ENCODE peak calls at places on chromosomes 4 and X, in four cellular contexts. C, K, W and M are unnamed samples.

GRCh38 chr4:2871911-2872310 is 28.3 kb downstream of the ADD1 start:
- DNase-seq in C (no peak), K (no peak), W (no peak), M (no peak)

GRCh38 chr4:158808399-158808798 is 39.6 kb downstream of the FNIP2 start:
- DNase-seq in C (no peak), K (no peak), W (no peak), M (no peak)

GRCh38 chrX:132615396-132616131 is 126.7 kb upstream of the MBNL3 start:
- DNase-seq in C (no peak), K (peak), W (no peak), M (no peak)

GRCh38 chr4:8506373-8507250 is 66.0 kb downstream of the TRMT44 start:
- DNase-seq in C (no peak), K (no peak), W (no peak), M (no peak)

GRCh38 chrX:109472939-109473713 is 8.8 kb downstream of the GUCY2F start:
- DNase-seq in C (no peak), K (no peak), W (no peak), M (no peak)

GRCh38 chr4:147312376-147313046 is 168.4 kb upstream of the EDNRA start:
- DNase-seq in C (no peak), K (no peak), W (no peak), M (no peak)

GRCh38 chrX:55006827-55007621 is 6.9 kb downstream of the APEX2 start:
- DNase-seq in C (no peak), K (no peak), W (no peak), M (no peak)

GRCh38 chr4:7752649-7753048 is 187.0 kb downstream of the AFAP1 start:
- DNase-seq in C (no peak), K (no peak), W (no peak), M (no peak)

GRCh38 chr4:150960818-150961217 is 54.3 kb downstream of the LRBA start:
- DNase-seq in C (no peak), K (no peak), W (peak), M (no peak)

GRCh38 chrX:95835223-95835622 is 849.4 kb upstream of the DIAPH2 start:
- DNase-seq in C (no peak), K (no peak), W (no peak), M (no peak)

GRCh38 chrX:102835504-102836146 is 101.4 kb upstream of the RAB40AL start:
- DNase-seq in C (no peak), K (no peak), W (peak), M (no peak)

GRCh38 chr4:150308824-150309472 is 230.7 kb downstream of the DCLK2 start:
- DNase-seq in C (no peak), K (no peak), W (no peak), M (no peak)

GRCh38 chr4:17347445-17347844 is 164.4 kb downstream of the QDPR start:
- DNase-seq in C (no peak), K (no peak), W (peak), M (no peak)

GRCh38 chr4:175720722-175721121 is 91.3 kb downstream of the GPM6A start:
- DNase-seq in C (no peak), K (no peak), W (no peak), M (no peak)

GRCh38 chr4:111788046-111788642 is 357.1 kb upstream of the FAM241A start:
- DNase-seq in C (no peak), K (no peak), W (no peak), M (no peak)

GRCh38 chr4:137193564-137193963 is 338.7 kb downstream of the PCDH18 start:
- DNase-seq in C (no peak), K (no peak), W (no peak), M (no peak)

GRCh38 chr4:54908744-54909143 is 216.7 kb downstream of the KDR start:
- DNase-seq in C (no peak), K (no peak), W (no peak), M (no peak)

GRCh38 chr4:168071304-168071703 is 21.0 kb upstream of the ANXA10 start:
- DNase-seq in C (no peak), K (no peak), W (no peak), M (no peak)

GRCh38 chr4:38782452-38783108 is at the start of gene TLR10:
- DNase-seq in C (no peak), K (no peak), W (peak), M (no peak)

GRCh38 chrX:154084449-154085300 is 12.8 kb downstream of the MECP2 start:
- DNase-seq in C (no peak), K (no peak), W (no peak), M (no peak)

GRCh38 chrX:31545726-31546125 is 473.9 kb upstream of the FTHL17 start:
- DNase-seq in C (no peak), K (no peak), W (no peak), M (no peak)

GRCh38 chrX:18353931-18354368 is 538 bp downstream of the SCML2 start:
- DNase-seq in C (no peak), K (no peak), W (no peak), M (peak)

GRCh38 chr4:136302566-136302965 is 1229.7 kb downstream of the PCDH18 start:
- DNase-seq in C (no peak), K (no peak), W (no peak), M (no peak)

GRCh38 chrX:41599507-41599906 is 89.3 kb upstream of the GPR34 start:
- DNase-seq in C (no peak), K (no peak), W (no peak), M (no peak)

GRCh38 chr4:172073590-172073989 is 260.4 kb downstream of the GALNTL6 start:
- DNase-seq in C (no peak), K (no peak), W (no peak), M (no peak)

GRCh38 chrX:150517303-150517896 is 51.0 kb upstream of the MTM1 start:
- DNase-seq in C (no peak), K (no peak), W (no peak), M (no peak)

GRCh38 chr4:16083217-16084191 is at the start of gene PROM1:
- DNase-seq in C (peak), K (no peak), W (peak), M (peak)

GRCh38 chr4:128452415-128452814 is 164.8 kb upstream of the PGRMC2 start:
- DNase-seq in C (no peak), K (no peak), W (no peak), M (no peak)

GRCh38 chr4:128583753-128584712 is 225.5 kb upstream of the JADE1 start:
- DNase-seq in C (no peak), K (no peak), W (no peak), M (peak)

GRCh38 chr4:19026281-19026680 is 1004.7 kb upstream of the LCORL start:
- DNase-seq in C (peak), K (no peak), W (no peak), M (no peak)

GRCh38 chr4:141432000-141432712 is 204.2 kb upstream of the IL15 start:
- DNase-seq in C (no peak), K (no peak), W (no peak), M (no peak)

GRCh38 chrX:25017667-25018247 is 2.0 kb upstream of the ARX start:
- DNase-seq in C (no peak), K (no peak), W (no peak), M (no peak)

GRCh38 chr4:185566972-185567749 is 31.9 kb upstream of the PDLIM3 start:
- DNase-seq in C (no peak), K (no peak), W (no peak), M (no peak)

GRCh38 chr4:99458911-99459447 is 23.8 kb upstream of the ADH7 start:
- DNase-seq in C (no peak), K (no peak), W (no peak), M (no peak)

GRCh38 chr4:88592600-88593448 is 544 bp downstream of the HERC3 start:
- DNase-seq in C (peak), K (peak), W (no peak), M (peak)

GRCh38 chr4:84814100-84814750 is 152.3 kb downstream of the WDFY3 start:
- DNase-seq in C (no peak), K (no peak), W (no peak), M (no peak)

GRCh38 chr4:56506110-56506705 is 617 bp downstream of the ARL9 start:
- DNase-seq in C (no peak), K (no peak), W (no peak), M (no peak)

GRCh38 chr4:121714548-121714947 is 17.8 kb upstream of the ANXA5 start:
- DNase-seq in C (no peak), K (no peak), W (no peak), M (no peak)

GRCh38 chr4:121712783-121713182 is 16.0 kb upstream of the ANXA5 start:
- DNase-seq in C (no peak), K (no peak), W (no peak), M (no peak)

GRCh38 chr4:121709766-121710405 is 13.1 kb upstream of the ANXA5 start:
- DNase-seq in C (no peak), K (no peak), W (no peak), M (no peak)

GRCh38 chr4:121712001-121712655 is 15.3 kb upstream of the ANXA5 start:
- DNase-seq in C (no peak), K (no peak), W (no peak), M (no peak)

DNA sequence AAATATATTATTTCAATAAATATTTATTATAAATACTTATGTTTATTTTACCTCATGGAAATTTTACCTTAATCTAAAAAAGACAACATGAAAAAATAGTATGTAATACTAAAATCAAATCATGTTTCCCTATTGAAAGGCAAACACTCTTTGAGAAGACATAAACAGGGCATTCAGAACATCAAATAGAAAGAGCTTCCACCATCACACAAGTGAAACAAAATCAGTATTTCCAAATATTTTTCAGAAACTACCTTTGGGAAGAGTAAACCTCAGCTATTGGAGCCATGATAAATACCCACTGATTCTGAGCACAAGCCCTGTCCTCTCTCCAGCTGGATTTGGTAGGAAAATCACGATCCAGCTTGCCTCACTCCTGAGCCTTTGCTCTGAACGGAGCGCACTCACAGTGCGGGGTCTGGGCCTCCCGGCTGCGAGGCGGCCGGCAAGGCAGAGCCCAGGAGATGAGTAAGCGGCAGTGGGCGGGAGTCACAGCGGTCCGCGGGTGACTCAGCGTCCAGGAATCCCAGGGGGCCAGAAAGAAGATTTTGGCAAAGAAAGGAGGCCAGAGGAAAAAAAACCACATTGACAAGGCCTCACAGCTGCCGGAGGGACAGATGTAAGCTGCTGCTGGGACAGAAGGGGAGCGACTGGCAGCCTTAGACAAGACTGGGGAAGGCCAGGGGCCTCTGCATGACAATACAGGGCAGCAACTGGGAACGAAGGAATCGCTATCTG is 14.7 kb upstream of the ANXA5 start:
- DNase-seq in C (peak), K (no peak), W (peak), M (peak)
- H3K4me3 ChIP-seq in C (peak), K (no peak), W (no peak), M (no peak)

DNA sequence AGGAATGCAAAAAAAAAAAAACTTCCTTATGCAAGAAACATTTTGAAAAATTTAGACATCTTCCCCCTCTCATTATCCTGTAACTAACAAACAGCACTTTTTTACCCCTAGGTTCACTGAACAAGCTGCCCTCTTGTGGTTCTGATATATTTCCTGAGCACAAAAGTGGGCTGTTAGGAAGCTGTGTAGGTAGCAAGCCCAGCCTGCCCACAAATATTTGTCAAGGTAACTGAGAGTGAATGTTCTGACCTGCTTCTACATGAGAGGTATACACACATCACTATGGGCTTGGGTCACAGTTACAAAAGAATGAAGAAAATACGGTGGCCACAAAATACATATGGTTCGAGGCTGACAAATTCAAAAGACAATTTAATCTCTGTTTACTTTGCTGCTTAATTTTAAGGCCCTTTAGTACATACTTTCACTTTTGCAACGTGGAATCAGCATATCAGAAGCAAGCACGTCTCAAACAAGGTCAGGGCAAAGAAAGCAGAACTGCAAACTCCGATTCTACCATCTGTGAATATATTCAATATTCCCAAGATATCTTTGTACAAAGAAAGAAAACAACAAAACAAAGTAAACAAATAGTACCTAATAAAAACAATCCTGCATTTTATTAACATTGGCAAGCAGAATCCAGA is 78.6 kb downstream of the RBM47 start:
- DNase-seq in C (no peak), K (no peak), W (no peak), M (no peak)
- H3K4me3 ChIP-seq in C (peak), K (peak), W (no peak), M (peak)

DNA sequence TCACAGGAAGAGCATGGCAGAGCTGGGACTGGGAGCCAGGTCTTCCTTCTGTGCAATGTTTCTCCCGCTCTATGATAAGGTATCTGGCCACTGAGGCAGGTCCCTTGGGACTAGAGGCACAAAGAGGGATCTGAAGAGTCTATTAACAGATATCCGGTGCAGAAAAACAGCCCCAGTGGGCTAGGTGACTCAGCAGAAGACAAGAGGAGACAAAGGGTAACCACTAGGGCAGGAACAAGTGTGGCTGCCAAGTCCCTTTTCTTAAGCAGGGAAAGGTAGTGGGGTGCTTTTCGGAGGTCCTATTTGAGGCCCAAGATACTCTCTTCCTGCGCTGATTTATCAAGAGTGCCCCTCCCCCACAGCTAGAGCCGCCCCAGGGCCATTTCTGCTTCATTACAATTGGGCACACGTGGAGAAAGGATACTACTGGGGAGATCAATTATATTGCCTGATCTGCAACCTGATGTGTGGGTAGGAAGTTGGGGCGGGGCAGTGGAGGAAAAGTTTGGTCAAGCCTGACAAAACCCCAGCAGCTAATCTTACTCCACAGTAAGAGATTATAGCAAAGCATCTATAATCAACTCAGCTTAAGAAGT is at the start of gene DGAT2L6:
- DNase-seq in C (no peak), K (no peak), W (no peak), M (no peak)
- H3K4me3 ChIP-seq in C (no peak), K (no peak), W (no peak), M (no peak)

GRCh38 chrX:20143111-20143510 is 1.5 kb upstream of the EIF1AX start:
- DNase-seq in C (no peak), K (no peak), W (no peak), M (no peak)

GRCh38 chrX:20141281-20142220 is at the start of gene EIF1AX:
- DNase-seq in C (peak), K (peak), W (peak), M (peak)

GRCh38 chrX:20143539-20143938 is 1.9 kb upstream of the EIF1AX start:
- DNase-seq in C (no peak), K (no peak), W (no peak), M (no peak)

GRCh38 chrX:20140410-20140809 is 1.2 kb downstream of the EIF1AX start:
- DNase-seq in C (no peak), K (no peak), W (no peak), M (no peak)

GRCh38 chrX:20139966-20140365 is 1.7 kb downstream of the EIF1AX start:
- DNase-seq in C (no peak), K (no peak), W (no peak), M (no peak)
- H3K4me3 ChIP-seq in C (peak), K (no peak), W (no peak), M (no peak)